ENCODE peak calls at places on chromosomes 3 and 15, in ten cellular contexts. E is body of pancreas, I is memory B cell, T is type B pancreatic cell, W is AG04450, R is pons, O is NCI-H1105, S is Calu3, U is stomach, C is GM18507. Z is an unnamed sample.

GRCh38 chr15:68377766-68378165 is 54.2 kb downstream of the ITGA11 start:
- DNase-seq in E (no peak), I (no peak), O (no peak), W (no peak), U (peak), R (no peak), T (peak), C (no peak), S (no peak), Z (no peak)

GRCh38 chr3:172040078-172040975 is 949 bp downstream of the FNDC3B start:
- DNase-seq in O (peak), W (peak), T (peak), R (peak), C (peak), S (peak), I (no peak), E (peak), U (peak), Z (peak)

GRCh38 chr15:66483131-66483566 is 14.4 kb downstream of the SNAPC5 start:
- DNase-seq in T (no peak), R (no peak), S (peak), E (peak), C (no peak), O (peak), U (no peak), I (no peak), W (no peak), Z (peak)

GRCh38 chr15:48925714-48926223 is 38.0 kb downstream of the SHC4 start:
- DNase-seq in S (peak), O (no peak), C (no peak), W (peak), T (no peak), E (no peak), U (no peak), R (no peak), I (no peak), Z (peak)

GRCh38 chr3:53350652-53351051 is 3.3 kb upstream of the DCP1A start:
- DNase-seq in E (peak), S (no peak), C (no peak), U (no peak), T (no peak), W (no peak), O (no peak), R (peak), I (no peak), Z (peak)

GRCh38 chr3:126968328-126968994 is 14.5 kb upstream of the PLXNA1 start:
- DNase-seq in I (no peak), T (no peak), O (no peak), W (no peak), S (no peak), C (no peak), E (no peak), R (no peak), U (no peak), Z (no peak)

GRCh38 chr3:107216711-107217110 is 160.5 kb upstream of the CCDC54 start:
- DNase-seq in W (no peak), T (no peak), O (no peak), C (no peak), R (peak), S (peak), E (peak), I (no peak), U (no peak), Z (peak)

GRCh38 chr3:196440041-196440537 is 7.9 kb upstream of the UBXN7 start:
- DNase-seq in I (no peak), W (peak), U (no peak), T (no peak), C (no peak), O (no peak), S (no peak), R (no peak), E (no peak), Z (no peak)

GRCh38 chr3:115245899-115246298 is 98.8 kb upstream of the ZBTB20 start:
- DNase-seq in E (no peak), R (no peak), U (no peak), W (no peak), O (no peak), I (no peak), C (no peak), S (no peak), T (no peak), Z (no peak)

GRCh38 chr3:150030841-150031240 is 60.1 kb upstream of the PFN2 start:
- DNase-seq in I (no peak), S (no peak), O (no peak), U (no peak), E (no peak), W (no peak), T (no peak), C (no peak), R (no peak), Z (no peak)

GRCh38 chr15:71806452-71806931 is 3.9 kb upstream of the NR2E3 start:
- DNase-seq in T (no peak), S (no peak), E (peak), R (no peak), W (no peak), I (no peak), O (no peak), U (no peak), C (no peak), Z (no peak)

GRCh38 chr3:45261333-45262110 is 35.4 kb upstream of the TMEM158 start:
- DNase-seq in S (no peak), I (no peak), W (no peak), C (no peak), T (no peak), E (no peak), U (no peak), R (no peak), O (no peak), Z (no peak)

GRCh38 chr15:65329298-65329990 is 25.0 kb downstream of the RNU5B-1 start:
- DNase-seq in S (no peak), T (no peak), I (no peak), O (no peak), W (no peak), R (no peak), E (no peak), U (no peak), C (no peak), Z (no peak)